ENCODE peak calls at places on chromosome 10, in seven cellular contexts. U, A, J, K, P, R and H are unnamed samples.

GRCh38 chr10:120386896-120387295 is 70.1 kb upstream of the PLPP4 start:
- DNase-seq in U (no peak), A (no peak), J (no peak), K (peak; percentile 41), P (no peak), R (no peak), H (peak; percentile 17)

GRCh38 chr10:83724471-83725241 is 414.7 kb upstream of the GHITM start:
- DNase-seq in U (no peak), A (no peak), J (no peak), K (no peak), P (no peak), R (no peak), H (no peak)

GRCh38 chr10:112404612-112405011 is 30.7 kb downstream of the ACSL5 start:
- DNase-seq in U (no peak), A (no peak), J (no peak), K (no peak), P (no peak), R (no peak), H (peak; percentile 18)

GRCh38 chr10:35347088-35347487 is 10.8 kb downstream of the CCNY start:
- DNase-seq in U (no peak), A (no peak), J (no peak), K (no peak), P (no peak), R (no peak), H (no peak)

GRCh38 chr10:3783721-3784432 is 1.1 kb downstream of the KLF6 start:
- DNase-seq in U (peak; percentile 91), A (no peak), J (peak; percentile 39), K (peak; percentile 69), P (peak; percentile 77), R (no peak), H (peak; percentile 76)

GRCh38 chr10:128062837-128063563 is 63.2 kb downstream of the MKI67 start:
- DNase-seq in U (no peak), A (no peak), J (no peak), K (no peak), P (no peak), R (no peak), H (peak; percentile 11)

GRCh38 chr10:130974171-130974570 is 337.4 kb downstream of the TCERG1L start:
- DNase-seq in U (no peak), A (no peak), J (no peak), K (no peak), P (no peak), R (no peak), H (no peak)

GRCh38 chr10:34473174-34474059 is 341.7 kb downstream of the PARD3 start:
- DNase-seq in U (no peak), A (no peak), J (no peak), K (no peak), P (no peak), R (no peak), H (peak; percentile 13)

GRCh38 chr10:133614830-133615580 is 11.6 kb downstream of the FRG2B start:
- DNase-seq in U (no peak), A (no peak), J (no peak), K (no peak), P (peak; percentile 81), R (no peak), H (no peak)

GRCh38 chr10:21173433-21173963 is 276.4 kb upstream of the NEBL start:
- DNase-seq in U (no peak), A (no peak), J (no peak), K (no peak), P (peak; percentile 37), R (no peak), H (no peak)

GRCh38 chr10:3500408-3500856 is 284.6 kb downstream of the KLF6 start:
- DNase-seq in U (peak; percentile 81), A (no peak), J (peak; percentile 99), K (peak; percentile 90), P (peak; percentile 68), R (no peak), H (peak; percentile 94)

GRCh38 chr10:72009430-72010081 is 45.4 kb downstream of the CHST3 start:
- DNase-seq in U (peak; percentile 96), A (no peak), J (peak; percentile 80), K (peak; percentile 96), P (peak; percentile 33), R (peak; percentile 96), H (peak; percentile 98)

GRCh38 chr10:77305650-77306632 is 331.7 kb downstream of the KCNMA1 start:
- DNase-seq in U (no peak), A (no peak), J (no peak), K (no peak), P (no peak), R (no peak), H (peak; percentile 52)

GRCh38 chr10:6929157-6929830 is 349.2 kb upstream of the PRKCQ start:
- DNase-seq in U (no peak), A (no peak), J (no peak), K (no peak), P (no peak), R (no peak), H (no peak)

GRCh38 chr10:62384447-62385081 is 10.4 kb downstream of the ZNF365 start:
- DNase-seq in U (no peak), A (no peak), J (no peak), K (peak; percentile 19), P (no peak), R (no peak), H (no peak)

GRCh38 chr10:58460157-58460556 is 52.5 kb upstream of the BICC1 start:
- DNase-seq in U (no peak), A (no peak), J (no peak), K (no peak), P (no peak), R (no peak), H (no peak)

GRCh38 chr10:97572214-97572989 is at the start of gene ANKRD2:
- DNase-seq in U (peak; percentile 93), A (peak; percentile 53), J (peak; percentile 53), K (peak; percentile 72), P (peak; percentile 81), R (no peak), H (peak; percentile 90)

GRCh38 chr10:116960066-116960465 is 44.9 kb downstream of the SHTN1 start:
- DNase-seq in U (no peak), A (no peak), J (no peak), K (peak; percentile 18), P (no peak), R (no peak), H (peak; percentile 55)

GRCh38 chr10:114683593-114683992 is 25.5 kb upstream of the ABLIM1 start:
- DNase-seq in U (no peak), A (no peak), J (no peak), K (no peak), P (no peak), R (no peak), H (no peak)

GRCh38 chr10:115895196-115895595 is 377.8 kb downstream of the GFRA1 start:
- DNase-seq in U (no peak), A (no peak), J (no peak), K (no peak), P (no peak), R (no peak), H (no peak)

GRCh38 chr10:58976254-58976653 is 200.2 kb upstream of the PHYHIPL start:
- DNase-seq in U (no peak), A (no peak), J (no peak), K (no peak), P (no peak), R (no peak), H (no peak)

GRCh38 chr10:127923646-127924045 is 16.7 kb downstream of the PTPRE start:
- DNase-seq in U (no peak), A (no peak), J (no peak), K (no peak), P (no peak), R (no peak), H (no peak)

GRCh38 chr10:70656489-70656888 is 15.8 kb upstream of the ADAMTS14 start:
- DNase-seq in U (no peak), A (peak; percentile 71), J (peak; percentile 99), K (peak; percentile 99), P (no peak), R (peak; percentile 95), H (peak; percentile 99)

GRCh38 chr10:58791137-58791536 is 278.5 kb downstream of the BICC1 start:
- DNase-seq in U (no peak), A (no peak), J (no peak), K (peak; percentile 32), P (no peak), R (no peak), H (peak; percentile 63)

GRCh38 chr10:944034-944831 is 12.7 kb upstream of the LARP4B start:
- DNase-seq in U (peak; percentile 79), A (no peak), J (peak; percentile 48), K (peak; percentile 21), P (no peak), R (peak; percentile 33), H (peak; percentile 56)
- H3K4me3 ChIP-seq in U (no peak overlapping the region), A (no peak overlapping the region), J (no peak overlapping the region), K (no peak overlapping the region), P (no peak overlapping the region), R (peak overlapping the region; percentile 25), H (peak overlapping the region; percentile 27)

GRCh38 chr10:123521076-123521475 is 145.1 kb upstream of the GPR26 start:
- DNase-seq in U (no peak), A (no peak), J (no peak), K (no peak), P (no peak), R (no peak), H (no peak)
- TF ChIP-seq CTCF in U (no peak), A (no peak), J (no peak), K (no peak), P (no peak), R (no peak), H (no peak)

DNA sequence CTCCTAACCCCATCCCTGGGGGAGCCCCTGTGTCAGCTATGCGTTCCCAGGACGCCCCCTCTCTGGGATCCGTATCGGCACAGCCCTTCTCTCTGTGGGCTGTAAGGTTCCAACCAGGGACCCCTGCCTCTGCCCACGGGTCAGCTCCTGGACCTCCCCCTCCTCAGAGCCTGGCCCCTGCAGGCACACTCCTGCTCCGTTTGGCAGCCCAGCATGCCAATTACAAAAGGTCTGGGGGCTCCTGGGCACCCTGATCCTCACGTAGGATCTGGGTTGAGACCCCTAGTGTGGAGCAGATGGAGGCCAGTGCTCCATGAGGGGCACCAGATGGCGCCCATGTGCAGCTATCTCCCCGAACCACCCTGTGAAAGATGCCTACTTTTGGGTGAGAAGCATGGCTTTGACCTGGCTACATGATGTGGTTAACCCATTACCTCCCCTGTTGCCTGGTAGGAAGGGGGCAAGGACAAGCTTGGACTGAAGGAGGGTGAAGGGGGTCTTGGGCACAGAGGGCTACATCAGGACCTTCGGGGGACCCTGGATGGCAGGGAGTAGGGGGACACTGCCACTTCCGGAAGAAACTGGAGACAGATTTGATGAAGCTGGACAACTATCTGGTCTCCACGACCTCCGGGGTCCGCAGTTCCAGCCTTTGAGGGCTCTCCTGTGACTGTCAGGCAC is 9.0 kb downstream of the TACR2 start:
- DNase-seq in U (no peak), A (no peak), J (no peak), K (no peak), P (peak; percentile 31), R (no peak), H (no peak)
- H3K4me3 ChIP-seq in U (peak overlapping the region; percentile 46), A (no peak overlapping the region), J (no peak overlapping the region), K (no peak overlapping the region), P (no peak overlapping the region), R (no peak overlapping the region), H (no peak overlapping the region)

DNA sequence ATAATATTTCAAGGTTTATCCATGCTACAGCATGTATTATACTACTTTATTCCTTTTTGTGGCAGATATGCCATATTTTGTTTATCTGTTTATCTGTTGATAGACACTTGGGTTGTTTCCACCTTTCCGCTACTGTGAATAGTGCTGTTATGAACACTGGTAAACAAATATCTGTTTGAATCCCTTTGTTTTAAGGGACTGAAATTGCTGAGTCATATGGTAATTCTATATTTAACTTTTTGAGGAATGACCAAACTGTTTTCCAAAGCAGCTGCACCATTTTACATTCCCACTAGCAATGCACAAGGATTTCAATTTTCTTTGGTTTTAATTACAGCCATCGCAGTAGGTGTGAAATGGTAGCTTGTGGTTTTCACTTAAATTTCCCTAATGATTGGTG is 3.4 kb downstream of the C10orf53 start:
- DNase-seq in U (no peak), A (no peak), J (no peak), K (no peak), P (no peak), R (no peak), H (no peak)
- TF ChIP-seq CTCF in U (no peak), A (no peak), J (no peak), K (no peak), P (no peak), R (no peak), H (no peak)